ENCODE peak calls at places on chromosomes 7 and 10, in ten cellular contexts. J is left ventricle myocardium superior; E is CD8-positive, alpha-beta memory T cell; H is foreskin fibroblast; Z is fibroblast of villous mesenchyme; G is HFF-Myc; T is HEK293T; X is stimulated activated CD4-positive, alpha-beta T cell treated with anti-CD3 and anti-CD28 coated beads, Interleukin-4, amount 100 ng/mL, for 24 hours; K is vagina; D is sigmoid colon. M is an unnamed sample.

GRCh38 chr10:21427804-21428481 is 97.5 kb downstream of the SKIDA1 start:
- DNase-seq in J (no peak), E (no peak), H (peak; percentile 28), Z (no peak), G (peak; percentile 61), T (peak; percentile 14), X (no peak), K (no peak), D (no peak), M (no peak)

GRCh38 chr7:98321301-98321700 is 39.8 kb downstream of the BRI3 start:
- DNase-seq in J (no peak), E (no peak), H (no peak), Z (no peak), G (no peak), T (no peak), X (no peak), K (no peak), D (no peak), M (no peak)

GRCh38 chr10:128435811-128436210 is 309.6 kb upstream of the MKI67 start:
- DNase-seq in J (no peak), E (no peak), H (no peak), Z (no peak), G (no peak), T (no peak), X (no peak), K (no peak), D (no peak), M (no peak)

GRCh38 chr7:69717221-69717620 is 118.9 kb downstream of the AUTS2 start:
- DNase-seq in J (no peak), E (no peak), H (no peak), Z (no peak), G (no peak), T (no peak), X (no peak), K (no peak), D (no peak), M (no peak)

GRCh38 chr10:131210181-131210580 is 101.3 kb downstream of the TCERG1L start:
- DNase-seq in J (no peak), E (no peak), H (no peak), Z (no peak), G (no peak), T (no peak), X (no peak), K (no peak), D (no peak), M (no peak)

GRCh38 chr10:121437596-121437995 is 160.6 kb downstream of the FGFR2 start:
- DNase-seq in J (peak; percentile 32), E (no peak), H (no peak), Z (no peak), G (no peak), T (no peak), X (no peak), K (no peak), D (peak; percentile 87), M (peak; percentile 27)

GRCh38 chr10:123781956-123782500 is 109.6 kb downstream of the CPXM2 start:
- DNase-seq in J (no peak), E (no peak), H (no peak), Z (no peak), G (no peak), T (no peak), X (no peak), K (peak; percentile 32), D (no peak), M (no peak)

GRCh38 chr7:98166668-98166970 is 44.6 kb upstream of the BHLHA15 start:
- DNase-seq in J (no peak), E (no peak), H (no peak), Z (no peak), G (no peak), T (no peak), X (no peak), K (no peak), D (no peak), M (no peak)

GRCh38 chr7:28055161-28055544 is 125.4 kb downstream of the JAZF1 start:
- DNase-seq in J (no peak), E (no peak), H (no peak), Z (peak; percentile 74), G (no peak), T (no peak), X (no peak), K (no peak), D (no peak), M (no peak)

GRCh38 chr7:7136423-7136822 is 45.9 kb upstream of the C1GALT1 start:
- DNase-seq in J (no peak), E (no peak), H (no peak), Z (peak; percentile 45), G (no peak), T (no peak), X (no peak), K (no peak), D (no peak), M (no peak)